ENCODE peak calls at places on chromosomes 2 and 18, in seven cellular contexts. E is spleen, T is heart left ventricle, B is astrocyte, J is GM23338, U is right atrium auricular region, V is gastrocnemius medialis. D is an unnamed sample.

GRCh38 chr2:9405636-9406035 is 17.7 kb downstream of the ITGB1BP1 start:
- DNase-seq in T (no peak), J (no peak), B (peak; percentile 49), U (peak; percentile 32), E (no peak), V (no peak), D (no peak)

GRCh38 chr2:52386433-52386832 is 1354.5 kb upstream of the NRXN1 start:
- DNase-seq in T (no peak), V (no peak), J (no peak), U (no peak), E (no peak), B (no peak), D (no peak)

GRCh38 chr2:199589303-199589702 is 131.6 kb upstream of the SATB2 start:
- DNase-seq in J (no peak), T (no peak), B (peak; percentile 63), V (no peak), U (no peak), E (no peak), D (no peak)

GRCh38 chr2:81901017-81901416 is 1596.5 kb upstream of the LRRTM1 start:
- DNase-seq in U (no peak), V (no peak), E (no peak), T (no peak), J (peak; percentile 53), B (no peak), D (no peak)

GRCh38 chr2:162075689-162076132 is 1.7 kb upstream of the DPP4 start:
- DNase-seq in V (peak; percentile 25), E (no peak), T (no peak), J (no peak), U (no peak), B (no peak), D (no peak)

GRCh38 chr2:68203587-68203986 is 45.9 kb downstream of the PNO1 start:
- DNase-seq in E (no peak), B (no peak), V (no peak), U (no peak), T (no peak), J (no peak), D (no peak)

GRCh38 chr2:118119158-118119715 is 31.0 kb downstream of the INSIG2 start:
- DNase-seq in T (no peak), V (no peak), B (no peak), E (no peak), U (no peak), J (no peak), D (no peak)

GRCh38 chr2:6644261-6644660 is 221.4 kb downstream of the CMPK2 start:
- DNase-seq in V (no peak), B (no peak), T (no peak), E (no peak), J (no peak), U (no peak), D (no peak)

GRCh38 chr2:226649871-226650660 is 149.6 kb downstream of the IRS1 start:
- DNase-seq in U (peak; percentile 82), B (peak; percentile 99), V (peak; percentile 70), E (peak; percentile 72), J (peak; percentile 78), T (no peak), D (peak; percentile 17)

GRCh38 chr2:54122171-54122935 is 6.9 kb downstream of the ACYP2 start:
- DNase-seq in B (peak; percentile 52), E (no peak), V (no peak), J (no peak), T (no peak), U (no peak), D (no peak)

GRCh38 chr2:28717339-28717758 is 34.3 kb upstream of the PPP1CB start:
- DNase-seq in U (peak; percentile 86), J (peak; percentile 25), B (peak; percentile 65), T (no peak), E (peak; percentile 77), V (peak; percentile 97), D (no peak)

GRCh38 chr2:45124456-45124855 is 115.2 kb upstream of the SIX2 start:
- DNase-seq in B (no peak), V (no peak), T (no peak), J (no peak), U (no peak), E (no peak), D (no peak)

GRCh38 chr2:44952143-44952805 is 10.8 kb downstream of the SIX3 start:
- DNase-seq in U (no peak), E (no peak), T (no peak), B (no peak), V (no peak), J (peak; percentile 92), D (no peak)

GRCh38 chr2:40041983-40042382 is 262.9 kb upstream of the THUMPD2 start:
- DNase-seq in U (no peak), J (no peak), T (no peak), V (no peak), E (no peak), B (peak; percentile 91), D (no peak)

GRCh38 chr2:43107679-43108078 is 118.7 kb downstream of the ZFP36L2 start:
- DNase-seq in J (no peak), V (no peak), B (no peak), E (peak; percentile 84), T (no peak), U (no peak), D (no peak)

GRCh38 chr2:43106767-43107527 is 119.5 kb downstream of the ZFP36L2 start:
- DNase-seq in T (no peak), B (no peak), V (no peak), J (no peak), U (no peak), E (no peak), D (peak; percentile 59)

GRCh38 chr2:43112155-43112554 is 114.3 kb downstream of the ZFP36L2 start:
- DNase-seq in U (no peak), B (no peak), E (no peak), T (no peak), V (no peak), J (no peak), D (no peak)

GRCh38 chr2:43110442-43110871 is 115.9 kb downstream of the ZFP36L2 start:
- DNase-seq in V (no peak), T (peak; percentile 61), J (peak; percentile 14), U (no peak), B (peak; percentile 89), E (no peak), D (no peak)

DNA sequence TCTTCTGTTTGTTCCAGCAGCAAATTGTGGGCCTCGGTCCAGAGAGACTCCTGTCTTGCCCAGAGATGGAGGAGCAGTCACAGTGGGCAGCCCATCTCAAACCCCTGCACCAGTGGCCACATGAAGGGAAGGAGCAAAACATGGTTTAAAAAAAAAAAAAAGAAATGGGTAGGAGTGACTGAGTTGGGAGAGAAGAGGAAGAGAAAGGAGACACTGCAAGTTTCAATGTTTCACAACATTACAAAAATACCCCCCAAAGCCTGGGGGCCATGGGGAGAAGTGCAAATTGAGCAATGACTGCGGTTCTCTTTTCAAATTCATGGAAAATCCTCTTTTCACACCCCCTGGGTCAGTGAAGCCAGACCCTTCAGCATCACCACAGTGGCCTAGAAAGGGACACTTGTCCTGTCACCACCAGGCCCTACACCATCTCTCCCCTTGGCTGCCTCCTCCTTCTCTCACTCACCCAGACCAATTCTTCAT is 117.1 kb downstream of the ZFP36L2 start:
- DNase-seq in J (no peak), U (no peak), T (no peak), V (no peak), E (no peak), B (no peak), D (no peak)
- H3K27ac ChIP-seq in J (no peak overlapping the region), U (peak overlapping the region; percentile 62), T (peak overlapping the region; percentile 53), V (no peak overlapping the region), E (peak overlapping the region; percentile 22), B (no peak overlapping the region), D (no peak overlapping the region)

GRCh38 chr2:60556998-60557955 is 3.8 kb upstream of the BCL11A start:
- DNase-seq in U (no peak), J (peak; percentile 56), B (no peak), V (no peak), E (no peak), T (no peak), D (no peak)
- H3K27ac ChIP-seq in U (no peak overlapping the region), J (no peak overlapping the region), B (no peak overlapping the region), V (no peak overlapping the region), E (peak overlapping the region; percentile 9), T (no peak overlapping the region), D (no peak overlapping the region)

GRCh38 chr18:74546007-74546406 is 11.7 kb downstream of the CNDP1 start:
- DNase-seq in J (no peak), E (no peak), T (no peak), V (no peak), U (no peak), B (no peak), D (no peak)

GRCh38 chr18:74539289-74539688 is 5.0 kb downstream of the CNDP1 start:
- DNase-seq in U (no peak), B (no peak), T (no peak), E (peak; percentile 37), J (no peak), V (no peak), D (no peak)

GRCh38 chr18:74544898-74545297 is 10.6 kb downstream of the CNDP1 start:
- DNase-seq in E (no peak), B (no peak), T (no peak), J (no peak), V (no peak), U (no peak), D (no peak)

GRCh38 chr18:74541703-74542555 is 7.6 kb downstream of the CNDP1 start:
- DNase-seq in J (no peak), E (peak; percentile 50), B (no peak), T (no peak), V (no peak), U (no peak), D (peak; percentile 78)

GRCh38 chr18:74540689-74541421 is 6.6 kb downstream of the CNDP1 start:
- DNase-seq in T (no peak), E (peak; percentile 55), J (no peak), V (no peak), U (no peak), B (no peak), D (no peak)
- H3K27ac ChIP-seq in T (no peak overlapping the region), E (no peak overlapping the region), J (no peak overlapping the region), V (no peak overlapping the region), U (no peak overlapping the region), B (no peak overlapping the region), D (peak overlapping the region; percentile 85)

DNA sequence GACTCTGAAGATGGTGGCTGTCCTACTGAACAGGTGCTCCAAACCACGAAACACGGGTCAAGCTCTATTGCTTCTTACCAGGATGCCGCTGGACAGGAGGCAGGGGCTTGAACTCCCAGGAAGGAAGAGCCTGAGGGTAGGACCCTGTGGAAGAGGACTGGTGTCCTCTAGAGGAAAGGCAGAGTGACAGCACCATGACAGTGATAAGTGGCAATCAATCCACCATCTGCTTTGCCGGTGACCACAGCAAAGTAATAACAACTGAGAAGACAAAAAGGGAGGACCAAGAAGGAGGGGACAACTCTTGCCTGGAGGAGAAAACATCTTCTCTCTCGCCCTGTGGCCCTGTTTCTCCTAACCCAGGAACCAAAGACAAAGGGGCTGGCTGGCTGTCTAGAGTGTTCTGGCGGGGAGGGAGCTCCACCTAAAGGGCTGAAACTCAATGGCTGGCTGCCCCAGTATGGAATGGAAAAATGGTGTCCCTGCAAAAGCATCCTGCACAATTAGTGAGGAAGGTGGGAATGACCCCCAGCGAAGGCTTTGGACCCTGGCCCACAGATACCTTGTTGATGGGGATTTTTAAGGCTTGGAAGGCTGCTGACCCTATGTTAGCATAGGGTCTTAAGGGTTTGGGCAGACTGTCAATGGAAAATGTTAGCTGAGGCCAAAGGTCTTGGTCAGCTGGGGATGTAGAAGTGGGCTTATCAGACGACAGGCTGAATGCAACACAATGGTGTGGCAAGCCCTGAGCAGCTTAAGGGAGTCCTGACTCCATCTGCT is 35.4 kb downstream of the PROC start:
- DNase-seq in T (no peak), E (no peak), V (no peak), U (no peak), J (peak; percentile 51), B (no peak), D (no peak)
- H3K27ac ChIP-seq in T (no peak overlapping the region), E (no peak overlapping the region), V (no peak overlapping the region), U (no peak overlapping the region), J (no peak overlapping the region), B (no peak overlapping the region), D (no peak overlapping the region)